ENCODE peak calls at places on chromosomes 13 and 19, in eight cellular contexts. R is HCEC 1CT; Q is bronchial epithelial cell; B is A673; J is mucosa of gallbladder; F is COR-L47; U is stimulated activated CD8-positive, alpha-beta memory T cell treated with anti-CD3 and anti-CD28 coated beads, Interleukin-4, amount 100 ng/mL, for 4 hours; W is heart left ventricle. V is an unnamed sample.

GRCh38 chr13:83620535-83621220 is 261.6 kb downstream of the SLITRK1 start:
- DNase-seq in R (peak; percentile 77), Q (peak; percentile 86), B (no peak), J (no peak), F (no peak), U (no peak), W (no peak), V (no peak)

GRCh38 chr19:58196911-58197616 is 14.2 kb downstream of the ZNF274 start:
- DNase-seq in R (peak; percentile 8), Q (peak; percentile 26), B (no peak), J (no peak), F (no peak), U (no peak), W (no peak), V (no peak)

GRCh38 chr13:34001357-34001756 is 183.4 kb downstream of the RFC3 start:
- DNase-seq in R (no peak), Q (no peak), B (no peak), J (no peak), F (no peak), U (no peak), W (peak; percentile 74), V (no peak)

GRCh38 chr19:49058592-49058991 is 1.0 kb upstream of the CGB7 start:
- DNase-seq in R (no peak), Q (peak; percentile 54), B (peak; percentile 54), J (no peak), F (peak; percentile 6), U (no peak), W (no peak), V (peak; percentile 63)

GRCh38 chr13:84137292-84137691 is 255.0 kb upstream of the SLITRK1 start:
- DNase-seq in R (no peak), Q (no peak), B (no peak), J (no peak), F (no peak), U (peak; percentile 20), W (no peak), V (no peak)

GRCh38 chr19:41307090-41307875 is 2.7 kb upstream of the CCDC97 start:
- DNase-seq in R (no peak), Q (no peak), B (no peak), J (no peak), F (no peak), U (no peak), W (no peak), V (no peak)

GRCh38 chr13:74026753-74027152 is 107.5 kb downstream of the KLF12 start:
- DNase-seq in R (no peak), Q (peak; percentile 59), B (peak; percentile 25), J (no peak), F (no peak), U (peak; percentile 32), W (no peak), V (no peak)

GRCh38 chr19:17859533-17860330 is at the start of gene RPL18A:
- DNase-seq in R (peak; percentile 100), Q (peak; percentile 99), B (peak; percentile 100), J (peak; percentile 99), F (peak; percentile 99), U (peak; percentile 94), W (peak; percentile 99), V (peak; percentile 98)

GRCh38 chr19:19423322-19423721 is 17.8 kb downstream of the GATAD2A start:
- DNase-seq in R (no peak), Q (no peak), B (no peak), J (no peak), F (no peak), U (no peak), W (no peak), V (no peak)

GRCh38 chr19:52398091-52398461 is 427 bp downstream of the ZNF528 start:
- DNase-seq in R (no peak), Q (no peak), B (no peak), J (no peak), F (no peak), U (no peak), W (no peak), V (no peak)

GRCh38 chr13:50200988-50201387 is 185.7 kb downstream of the KCNRG start:
- DNase-seq in R (no peak), Q (peak; percentile 51), B (no peak), J (no peak), F (no peak), U (no peak), W (no peak), V (no peak)

GRCh38 chr19:3725640-3726310 is 17.6 kb downstream of the TJP3 start:
- DNase-seq in R (no peak), Q (no peak), B (peak; percentile 58), J (peak; percentile 88), F (peak; percentile 78), U (no peak), W (no peak), V (peak; percentile 30)